ENCODE peak calls at places on chromosomes 3 and 15, in ten cellular contexts. One of them, this sample, is unnamed.

GRCh38 chr3:132347095-132347494 is 29.9 kb downstream of the ACP3 start:
- DNase-seq in D341Med: no peak
- DNase-seq in KG1: no peak
- DNase-seq in CMK: no peak
- DNase-seq in NCI-H345: no peak
- DNase-seq in H54: no peak
- DNase-seq in adipocyte: peak; percentile 49
- DNase-seq in A673: peak; percentile 12
- DNase-seq in T-cell: no peak
- DNase-seq in NCI-H526: no peak
- DNase-seq in this sample: no peak

GRCh38 chr3:49718419-49719213 is 868 bp downstream of the AMIGO3 start:
- DNase-seq in A673: no peak
- DNase-seq in NCI-H345: no peak
- DNase-seq in adipocyte: no peak
- DNase-seq in T-cell: no peak
- DNase-seq in NCI-H526: no peak
- DNase-seq in H54: no peak
- DNase-seq in D341Med: peak; percentile 37
- DNase-seq in KG1: no peak
- DNase-seq in CMK: no peak
- DNase-seq in this sample: no peak

GRCh38 chr3:170346481-170347125 is 10.9 kb upstream of the SKIL start:
- DNase-seq in KG1: no peak
- DNase-seq in NCI-H526: no peak
- DNase-seq in adipocyte: peak; percentile 80
- DNase-seq in H54: no peak
- DNase-seq in NCI-H345: no peak
- DNase-seq in CMK: no peak
- DNase-seq in D341Med: no peak
- DNase-seq in A673: no peak
- DNase-seq in T-cell: no peak
- DNase-seq in this sample: no peak

GRCh38 chr3:27326211-27326948 is 42.8 kb downstream of the NEK10 start:
- DNase-seq in A673: no peak
- DNase-seq in H54: peak; percentile 26
- DNase-seq in adipocyte: peak; percentile 91
- DNase-seq in T-cell: no peak
- DNase-seq in NCI-H526: no peak
- DNase-seq in CMK: no peak
- DNase-seq in KG1: no peak
- DNase-seq in NCI-H345: no peak
- DNase-seq in D341Med: no peak
- DNase-seq in this sample: no peak

GRCh38 chr15:81327526-81327925 is 3.6 kb upstream of the STARD5 start:
- DNase-seq in CMK: no peak
- DNase-seq in adipocyte: peak; percentile 91
- DNase-seq in A673: no peak
- DNase-seq in NCI-H526: no peak
- DNase-seq in NCI-H345: no peak
- DNase-seq in D341Med: no peak
- DNase-seq in T-cell: no peak
- DNase-seq in H54: peak; percentile 7
- DNase-seq in KG1: no peak
- DNase-seq in this sample: no peak

GRCh38 chr3:52397676-52398399 is 47.1 kb downstream of the SEMA3G start:
- DNase-seq in D341Med: no peak
- DNase-seq in KG1: no peak
- DNase-seq in H54: no peak
- DNase-seq in NCI-H345: no peak
- DNase-seq in T-cell: no peak
- DNase-seq in NCI-H526: no peak
- DNase-seq in A673: no peak
- DNase-seq in adipocyte: no peak
- DNase-seq in CMK: no peak
- DNase-seq in this sample: no peak

GRCh38 chr3:36600413-36600812 is 163.9 kb downstream of the DCLK3 start:
- DNase-seq in adipocyte: no peak
- DNase-seq in A673: no peak
- DNase-seq in KG1: no peak
- DNase-seq in NCI-H526: no peak
- DNase-seq in NCI-H345: no peak
- DNase-seq in CMK: no peak
- DNase-seq in T-cell: no peak
- DNase-seq in D341Med: no peak
- DNase-seq in H54: no peak
- DNase-seq in this sample: no peak

GRCh38 chr15:99729920-99730319 is 3.3 kb downstream of the LYSMD4 start:
- DNase-seq in CMK: no peak
- DNase-seq in KG1: peak; percentile 9
- DNase-seq in H54: no peak
- DNase-seq in NCI-H526: no peak
- DNase-seq in NCI-H345: no peak
- DNase-seq in A673: peak; percentile 53
- DNase-seq in T-cell: no peak
- DNase-seq in adipocyte: peak; percentile 77
- DNase-seq in D341Med: peak; percentile 51
- DNase-seq in this sample: no peak

GRCh38 chr3:103818800-103819199 is 1384.0 kb downstream of the ZPLD1 start:
- DNase-seq in KG1: no peak
- DNase-seq in adipocyte: no peak
- DNase-seq in A673: peak; percentile 64
- DNase-seq in H54: no peak
- DNase-seq in NCI-H345: no peak
- DNase-seq in CMK: no peak
- DNase-seq in D341Med: no peak
- DNase-seq in NCI-H526: no peak
- DNase-seq in T-cell: no peak
- DNase-seq in this sample: no peak

GRCh38 chr15:42584031-42584765 is 8.8 kb downstream of the STARD9 start:
- DNase-seq in A673: peak; percentile 48
- DNase-seq in KG1: no peak
- DNase-seq in adipocyte: no peak
- DNase-seq in CMK: peak; percentile 39
- DNase-seq in T-cell: no peak
- DNase-seq in H54: no peak
- DNase-seq in NCI-H526: no peak
- DNase-seq in D341Med: no peak
- DNase-seq in NCI-H345: no peak
- DNase-seq in this sample: no peak

GRCh38 chr15:57634290-57634689 is 42.6 kb downstream of the MYZAP start:
- DNase-seq in A673: no peak
- DNase-seq in D341Med: no peak
- DNase-seq in NCI-H526: no peak
- DNase-seq in KG1: no peak
- DNase-seq in T-cell: no peak
- DNase-seq in NCI-H345: no peak
- DNase-seq in CMK: no peak
- DNase-seq in adipocyte: no peak
- DNase-seq in H54: no peak
- DNase-seq in this sample: no peak